ENCODE peak calls at places on chromosome 1, in six cellular contexts. E is A549, C is heart left ventricle, W is erythroblast, U is prostate gland, L is suprapubic skin. G is an unnamed sample.

GRCh38 chr1:239814306-239814881 is 277.3 kb upstream of the FMN2 start:
- DNase-seq in L (no peak), W (no peak), C (no peak), U (no peak), E (peak; percentile 89), G (no peak)

GRCh38 chr1:154193821-154194220 is 1.9 kb upstream of the TPM3 start:
- DNase-seq in U (no peak), L (no peak), E (peak; percentile 27), W (no peak), C (no peak), G (peak; percentile 19)

GRCh38 chr1:201696217-201696761 is 132.7 kb upstream of the IPO9 start:
- DNase-seq in E (no peak), U (peak; percentile 95), L (peak; percentile 91), C (peak; percentile 83), W (no peak), G (peak; percentile 97)

GRCh38 chr1:28804071-28804470 is 7.9 kb upstream of the OPRD1 start:
- DNase-seq in W (no peak), L (no peak), U (no peak), E (no peak), C (no peak), G (no peak)

GRCh38 chr1:62068978-62069377 is 125.7 kb upstream of the L1TD1 start:
- DNase-seq in L (no peak), W (no peak), E (no peak), C (peak; percentile 39), U (no peak), G (no peak)

GRCh38 chr1:163565171-163565570 is 243.4 kb downstream of the NUF2 start:
- DNase-seq in U (no peak), C (no peak), E (no peak), W (no peak), L (no peak), G (no peak)

GRCh38 chr1:162166934-162167615 is 97.6 kb downstream of the NOS1AP start:
- DNase-seq in C (no peak), U (no peak), L (no peak), E (no peak), W (no peak), G (no peak)

GRCh38 chr1:235051521-235051920 is 77.1 kb downstream of the TOMM20 start:
- DNase-seq in W (peak; percentile 43), L (no peak), E (no peak), U (no peak), C (no peak), G (no peak)

GRCh38 chr1:172897738-172898137 is 153.0 kb downstream of the TNFSF18 start:
- DNase-seq in L (no peak), U (no peak), W (no peak), C (no peak), E (no peak), G (no peak)

GRCh38 chr1:14345925-14346550 is 252.4 kb upstream of the KAZN start:
- DNase-seq in L (no peak), W (no peak), U (no peak), E (no peak), C (no peak), G (no peak)

GRCh38 chr1:116504308-116505156 is 66.3 kb downstream of the CD58 start:
- DNase-seq in W (peak; percentile 98), L (no peak), C (peak; percentile 71), E (peak; percentile 48), U (peak; percentile 23), G (peak; percentile 25)

GRCh38 chr1:17507916-17508315 is 31.6 kb upstream of the ARHGEF10L start:
- DNase-seq in L (no peak), C (no peak), W (no peak), U (no peak), E (no peak), G (no peak)

GRCh38 chr1:226671268-226671667 is 67.8 kb downstream of the ITPKB start:
- DNase-seq in L (no peak), W (no peak), E (no peak), C (no peak), U (peak; percentile 45), G (no peak)

GRCh38 chr1:34128186-34128889 is 36.7 kb downstream of the CSMD2 start:
- DNase-seq in C (no peak), E (no peak), U (no peak), L (peak; percentile 56), W (no peak), G (no peak)

GRCh38 chr1:157960773-157961172 is 32.7 kb upstream of the KIRREL1 start:
- DNase-seq in L (no peak), W (no peak), E (no peak), U (no peak), C (no peak), G (no peak)

DNA sequence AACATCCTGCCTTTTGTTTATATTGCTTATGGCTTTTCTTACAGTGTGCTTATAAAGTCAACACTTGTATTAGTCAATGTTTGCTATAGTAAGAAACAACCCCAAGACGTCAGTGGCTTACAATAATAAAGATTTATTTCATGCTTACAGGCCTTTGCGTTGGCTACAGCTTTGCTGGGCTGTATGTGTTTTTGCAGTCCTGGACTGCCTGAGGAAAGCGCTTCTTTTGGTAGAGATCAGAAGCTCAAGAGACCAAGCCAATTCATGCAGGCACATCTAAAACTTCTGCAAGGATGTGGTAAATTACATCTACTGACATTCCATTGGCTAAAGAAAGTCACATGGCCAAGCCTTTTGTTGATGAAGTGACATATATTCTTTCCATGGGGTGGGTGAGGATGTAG is 17.5 kb upstream of the PRKAA2 start:
- DNase-seq in W (no peak), E (peak; percentile 78), C (no peak), L (no peak), U (no peak), G (no peak)
- TF ChIP-seq POLR2A in W (no peak), E (no peak), C (no peak), L (no peak), U (no peak), G (no peak)

DNA sequence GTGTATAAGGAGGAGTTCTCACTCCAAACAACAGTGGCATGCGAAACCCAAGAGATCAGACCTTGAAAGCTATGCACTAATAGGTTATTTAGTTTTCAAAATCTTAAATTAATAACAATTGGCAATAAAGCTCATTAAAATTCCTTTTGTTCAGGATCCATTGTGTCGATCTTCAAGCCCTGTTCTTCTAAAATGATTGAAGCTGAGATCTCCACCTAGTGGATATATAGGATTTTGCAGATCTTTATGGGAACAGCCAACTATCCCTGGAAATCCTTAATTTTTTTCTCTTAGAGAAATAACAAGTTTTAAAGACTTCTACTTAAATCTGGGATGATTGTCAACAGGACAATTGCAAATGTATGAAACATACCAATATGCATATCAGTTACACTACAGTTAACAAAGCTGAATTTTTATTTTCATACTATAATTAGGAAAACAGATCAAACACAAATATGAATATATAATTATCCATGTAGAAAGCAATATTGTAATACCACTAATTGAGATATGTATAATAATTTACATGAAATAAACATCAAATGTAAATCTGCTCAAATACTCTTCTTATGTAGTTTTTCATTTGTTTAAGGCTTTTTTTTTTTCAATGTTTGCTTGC is 43.3 kb downstream of the LRRC53 start:
- DNase-seq in C (no peak), U (no peak), L (no peak), E (peak; percentile 35), W (peak; percentile 8), G (no peak)
- TF ChIP-seq POLR2A in C (no peak), U (no peak), L (no peak), E (no peak), W (no peak), G (no peak)

GRCh38 chr1:15883326-15883725 is 35.8 kb downstream of the SPEN start:
- DNase-seq in L (no peak), W (no peak), U (no peak), C (no peak), E (no peak), G (no peak)

GRCh38 chr1:15885269-15885668 is 37.8 kb downstream of the SPEN start:
- DNase-seq in L (no peak), W (no peak), E (no peak), U (no peak), C (no peak), G (no peak)

GRCh38 chr1:15884477-15884876 is 37.0 kb downstream of the SPEN start:
- DNase-seq in E (no peak), W (no peak), L (no peak), U (no peak), C (no peak), G (no peak)

GRCh38 chr1:15886613-15887167 is 39.2 kb downstream of the SPEN start:
- DNase-seq in W (no peak), L (no peak), E (no peak), C (no peak), U (no peak), G (no peak)

GRCh38 chr1:15885701-15886612 is 38.5 kb downstream of the SPEN start:
- DNase-seq in L (peak; percentile 98), W (peak; percentile 84), C (peak; percentile 96), E (peak; percentile 85), U (peak; percentile 96), G (peak; percentile 99)
- TF ChIP-seq POLR2A in L (no peak), W (peak; percentile 42), C (peak; percentile 66), E (no peak), U (peak; percentile 64), G (no peak)

DNA sequence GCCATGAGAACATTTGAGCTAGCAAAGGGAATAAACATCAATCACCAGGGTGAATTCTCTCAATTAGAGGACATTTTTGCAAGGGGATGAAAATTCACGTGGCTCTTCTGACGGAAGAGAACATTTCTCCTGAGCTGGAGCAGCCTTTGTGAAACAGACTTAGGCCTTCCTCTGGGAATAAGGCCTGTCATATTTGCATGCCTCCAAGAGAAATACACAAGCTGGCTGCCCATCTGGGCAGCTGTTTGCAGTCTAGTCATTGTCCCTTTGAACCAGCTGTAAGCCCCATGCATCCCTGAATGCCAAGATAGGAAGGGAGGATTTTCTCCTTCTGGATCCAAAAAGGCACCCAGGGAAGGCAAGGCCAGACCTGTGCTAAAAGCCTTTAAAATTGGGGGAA is 5.5 kb downstream of the LEMD1 start:
- DNase-seq in U (no peak), C (no peak), W (no peak), E (no peak), L (no peak), G (no peak)
- TF ChIP-seq POLR2A in U (no peak), C (no peak), W (no peak), E (no peak), L (no peak), G (no peak)

GRCh38 chr1:8211620-8212442 is 106.1 kb upstream of the SLC45A1 start:
- DNase-seq in C (no peak), L (no peak), W (no peak), U (no peak), E (peak; percentile 95), G (no peak)
- TF ChIP-seq POLR2A in C (no peak), L (no peak), W (no peak), U (no peak), E (no peak), G (no peak)

DNA sequence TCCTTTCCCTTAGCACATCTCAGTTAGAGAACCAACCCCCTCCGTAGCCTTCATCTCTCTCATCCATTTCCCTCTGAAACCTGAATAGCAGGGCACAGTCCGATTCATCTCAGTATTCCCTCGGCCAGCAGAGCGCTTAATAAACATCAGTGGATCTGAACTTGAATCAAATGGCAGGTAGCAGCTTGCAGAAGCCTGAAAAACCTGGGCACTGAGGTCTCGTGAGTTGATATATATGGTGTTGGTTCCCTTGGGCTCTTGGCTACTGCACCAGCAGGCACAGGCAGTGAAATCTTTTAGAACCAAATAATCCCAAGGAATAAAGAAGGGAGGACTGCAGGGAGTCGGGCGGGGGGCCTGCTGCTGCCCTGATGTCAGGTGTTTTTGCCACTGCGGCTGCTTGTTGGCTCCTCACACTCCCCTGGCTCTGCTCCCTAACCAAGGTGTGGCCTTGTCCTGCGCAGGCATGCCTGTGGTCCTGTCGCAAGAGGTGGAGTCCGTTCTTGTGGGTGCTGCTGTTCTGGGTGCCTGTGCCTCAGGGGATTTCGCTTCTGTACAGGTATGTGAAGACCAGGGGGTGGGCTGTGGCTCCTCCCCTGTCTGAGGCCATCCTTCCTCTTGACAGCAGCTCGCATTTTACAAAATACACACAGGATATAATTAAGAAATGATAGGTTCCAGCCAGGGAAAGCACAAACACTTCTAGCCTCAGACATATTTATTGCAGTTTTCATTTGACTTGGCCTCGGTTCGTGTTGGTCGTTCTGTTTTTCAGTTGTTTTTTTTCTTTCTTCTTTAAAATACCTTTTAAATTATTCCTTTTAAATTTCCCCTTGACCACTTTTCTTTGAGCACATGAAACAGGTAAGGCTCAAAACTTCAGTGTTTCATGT is 140.9 kb upstream of the HOOK1 start:
- DNase-seq in L (no peak), E (no peak), C (no peak), W (no peak), U (peak; percentile 94), G (no peak)
- TF ChIP-seq POLR2A in L (no peak), E (no peak), C (no peak), W (no peak), U (no peak), G (no peak)